ENCODE peak calls at places on chromosomes 3 and 15, in ten cellular contexts. One of them, this sample, is unnamed.

GRCh38 chr3:123755085-123755484 is 129.0 kb downstream of the MYLK start:
- ATAC-seq in T-cell: no peak
- ATAC-seq in SK-N-SH treated with all-trans-retinoic acid at 6 μM for 48 hours: no peak
- ATAC-seq in activated naive CD4-positive, alpha-beta T cell treated with anti-CD3 and anti-CD28 coated beads, Interleukin-2, amount 50 U/mL, for 72 hours: no peak
- ATAC-seq in HepG2: peak
- ATAC-seq in HCT116: no peak
- ATAC-seq in Right ventricle myocardium inferior: no peak
- ATAC-seq in Panc1: no peak
- ATAC-seq in foreskin keratinocyte: no peak
- ATAC-seq in activated T-cell treated with anti-CD3 and anti-CD28 coated beads, Interleukin-2, amount 50 U/mL, for 4 hours: no peak
- ATAC-seq in this sample: no peak

GRCh38 chr15:51629612-51630011 is 7.0 kb upstream of the DMXL2 start:
- ATAC-seq in T-cell: no peak
- ATAC-seq in SK-N-SH treated with all-trans-retinoic acid at 6 μM for 48 hours: no peak
- ATAC-seq in activated naive CD4-positive, alpha-beta T cell treated with anti-CD3 and anti-CD28 coated beads, Interleukin-2, amount 50 U/mL, for 72 hours: no peak
- ATAC-seq in HepG2: no peak
- ATAC-seq in HCT116: no peak
- ATAC-seq in Right ventricle myocardium inferior: peak
- ATAC-seq in Panc1: no peak
- ATAC-seq in foreskin keratinocyte: no peak
- ATAC-seq in activated T-cell treated with anti-CD3 and anti-CD28 coated beads, Interleukin-2, amount 50 U/mL, for 4 hours: no peak
- ATAC-seq in this sample: no peak

GRCh38 chr3:18424213-18424861 is 802 bp downstream of the SATB1 start:
- ATAC-seq in T-cell: no peak
- ATAC-seq in SK-N-SH treated with all-trans-retinoic acid at 6 μM for 48 hours: peak
- ATAC-seq in activated naive CD4-positive, alpha-beta T cell treated with anti-CD3 and anti-CD28 coated beads, Interleukin-2, amount 50 U/mL, for 72 hours: no peak
- ATAC-seq in HepG2: peak
- ATAC-seq in HCT116: peak
- ATAC-seq in Right ventricle myocardium inferior: peak
- ATAC-seq in Panc1: peak
- ATAC-seq in foreskin keratinocyte: no peak
- ATAC-seq in activated T-cell treated with anti-CD3 and anti-CD28 coated beads, Interleukin-2, amount 50 U/mL, for 4 hours: peak
- ATAC-seq in this sample: peak

GRCh38 chr15:39219608-39220007 is 361.3 kb upstream of the THBS1 start:
- ATAC-seq in T-cell: no peak
- ATAC-seq in SK-N-SH treated with all-trans-retinoic acid at 6 μM for 48 hours: no peak
- ATAC-seq in activated naive CD4-positive, alpha-beta T cell treated with anti-CD3 and anti-CD28 coated beads, Interleukin-2, amount 50 U/mL, for 72 hours: no peak
- ATAC-seq in HepG2: no peak
- ATAC-seq in HCT116: no peak
- ATAC-seq in Right ventricle myocardium inferior: no peak
- ATAC-seq in Panc1: no peak
- ATAC-seq in foreskin keratinocyte: no peak
- ATAC-seq in activated T-cell treated with anti-CD3 and anti-CD28 coated beads, Interleukin-2, amount 50 U/mL, for 4 hours: no peak
- ATAC-seq in this sample: no peak

GRCh38 chr3:43094381-43094780 is 11.5 kb downstream of the POMGNT2 start:
- ATAC-seq in T-cell: no peak
- ATAC-seq in SK-N-SH treated with all-trans-retinoic acid at 6 μM for 48 hours: no peak
- ATAC-seq in activated naive CD4-positive, alpha-beta T cell treated with anti-CD3 and anti-CD28 coated beads, Interleukin-2, amount 50 U/mL, for 72 hours: no peak
- ATAC-seq in HepG2: no peak
- ATAC-seq in HCT116: no peak
- ATAC-seq in Right ventricle myocardium inferior: no peak
- ATAC-seq in Panc1: no peak
- ATAC-seq in foreskin keratinocyte: no peak
- ATAC-seq in activated T-cell treated with anti-CD3 and anti-CD28 coated beads, Interleukin-2, amount 50 U/mL, for 4 hours: no peak
- ATAC-seq in this sample: no peak

GRCh38 chr15:68335251-68335650 is 57.7 kb downstream of the FEM1B start:
- ATAC-seq in T-cell: no peak
- ATAC-seq in SK-N-SH treated with all-trans-retinoic acid at 6 μM for 48 hours: peak
- ATAC-seq in activated naive CD4-positive, alpha-beta T cell treated with anti-CD3 and anti-CD28 coated beads, Interleukin-2, amount 50 U/mL, for 72 hours: no peak
- ATAC-seq in HepG2: no peak
- ATAC-seq in HCT116: no peak
- ATAC-seq in Right ventricle myocardium inferior: peak
- ATAC-seq in Panc1: no peak
- ATAC-seq in foreskin keratinocyte: no peak
- ATAC-seq in activated T-cell treated with anti-CD3 and anti-CD28 coated beads, Interleukin-2, amount 50 U/mL, for 4 hours: no peak
- ATAC-seq in this sample: no peak

GRCh38 chr3:42701371-42702065 is 1.1 kb downstream of the HHATL start:
- ATAC-seq in T-cell: peak
- ATAC-seq in SK-N-SH treated with all-trans-retinoic acid at 6 μM for 48 hours: peak
- ATAC-seq in activated naive CD4-positive, alpha-beta T cell treated with anti-CD3 and anti-CD28 coated beads, Interleukin-2, amount 50 U/mL, for 72 hours: peak
- ATAC-seq in HepG2: peak
- ATAC-seq in HCT116: peak
- ATAC-seq in Right ventricle myocardium inferior: peak
- ATAC-seq in Panc1: no peak
- ATAC-seq in foreskin keratinocyte: peak
- ATAC-seq in activated T-cell treated with anti-CD3 and anti-CD28 coated beads, Interleukin-2, amount 50 U/mL, for 4 hours: peak
- ATAC-seq in this sample: peak

GRCh38 chr3:187740446-187741399 is 4.5 kb downstream of the BCL6 start:
- ATAC-seq in T-cell: peak
- ATAC-seq in SK-N-SH treated with all-trans-retinoic acid at 6 μM for 48 hours: peak
- ATAC-seq in activated naive CD4-positive, alpha-beta T cell treated with anti-CD3 and anti-CD28 coated beads, Interleukin-2, amount 50 U/mL, for 72 hours: peak
- ATAC-seq in HepG2: peak
- ATAC-seq in HCT116: peak
- ATAC-seq in Right ventricle myocardium inferior: no peak
- ATAC-seq in Panc1: peak
- ATAC-seq in foreskin keratinocyte: no peak
- ATAC-seq in activated T-cell treated with anti-CD3 and anti-CD28 coated beads, Interleukin-2, amount 50 U/mL, for 4 hours: peak
- ATAC-seq in this sample: peak

GRCh38 chr3:4850211-4850927 is 128.9 kb upstream of the BHLHE40 start:
- ATAC-seq in T-cell: peak
- ATAC-seq in SK-N-SH treated with all-trans-retinoic acid at 6 μM for 48 hours: no peak
- ATAC-seq in activated naive CD4-positive, alpha-beta T cell treated with anti-CD3 and anti-CD28 coated beads, Interleukin-2, amount 50 U/mL, for 72 hours: peak
- ATAC-seq in HepG2: no peak
- ATAC-seq in HCT116: no peak
- ATAC-seq in Right ventricle myocardium inferior: no peak
- ATAC-seq in Panc1: no peak
- ATAC-seq in foreskin keratinocyte: no peak
- ATAC-seq in activated T-cell treated with anti-CD3 and anti-CD28 coated beads, Interleukin-2, amount 50 U/mL, for 4 hours: peak
- ATAC-seq in this sample: peak

GRCh38 chr15:101445562-101446526 is 43.7 kb downstream of the PCSK6 start:
- ATAC-seq in T-cell: no peak
- ATAC-seq in SK-N-SH treated with all-trans-retinoic acid at 6 μM for 48 hours: no peak
- ATAC-seq in activated naive CD4-positive, alpha-beta T cell treated with anti-CD3 and anti-CD28 coated beads, Interleukin-2, amount 50 U/mL, for 72 hours: no peak
- ATAC-seq in HepG2: peak
- ATAC-seq in HCT116: no peak
- ATAC-seq in Right ventricle myocardium inferior: peak
- ATAC-seq in Panc1: peak
- ATAC-seq in foreskin keratinocyte: peak
- ATAC-seq in activated T-cell treated with anti-CD3 and anti-CD28 coated beads, Interleukin-2, amount 50 U/mL, for 4 hours: no peak
- ATAC-seq in this sample: peak

GRCh38 chr3:50156991-50157493 is 1.9 kb downstream of the SEMA3F start:
- ATAC-seq in T-cell: no peak
- ATAC-seq in SK-N-SH treated with all-trans-retinoic acid at 6 μM for 48 hours: peak
- ATAC-seq in activated naive CD4-positive, alpha-beta T cell treated with anti-CD3 and anti-CD28 coated beads, Interleukin-2, amount 50 U/mL, for 72 hours: no peak
- ATAC-seq in HepG2: no peak
- ATAC-seq in HCT116: no peak
- ATAC-seq in Right ventricle myocardium inferior: no peak
- ATAC-seq in Panc1: peak
- ATAC-seq in foreskin keratinocyte: peak
- ATAC-seq in activated T-cell treated with anti-CD3 and anti-CD28 coated beads, Interleukin-2, amount 50 U/mL, for 4 hours: no peak
- ATAC-seq in this sample: no peak

GRCh38 chr15:33746203-33746602 is 222.1 kb upstream of the CHRM5 start:
- ATAC-seq in T-cell: no peak
- ATAC-seq in SK-N-SH treated with all-trans-retinoic acid at 6 μM for 48 hours: no peak
- ATAC-seq in activated naive CD4-positive, alpha-beta T cell treated with anti-CD3 and anti-CD28 coated beads, Interleukin-2, amount 50 U/mL, for 72 hours: no peak
- ATAC-seq in HepG2: no peak
- ATAC-seq in HCT116: no peak
- ATAC-seq in Right ventricle myocardium inferior: no peak
- ATAC-seq in Panc1: no peak
- ATAC-seq in foreskin keratinocyte: no peak
- ATAC-seq in activated T-cell treated with anti-CD3 and anti-CD28 coated beads, Interleukin-2, amount 50 U/mL, for 4 hours: no peak
- ATAC-seq in this sample: no peak

GRCh38 chr15:90576711-90577389 is 47.1 kb downstream of the CRTC3 start:
- ATAC-seq in T-cell: no peak
- ATAC-seq in SK-N-SH treated with all-trans-retinoic acid at 6 μM for 48 hours: no peak
- ATAC-seq in activated naive CD4-positive, alpha-beta T cell treated with anti-CD3 and anti-CD28 coated beads, Interleukin-2, amount 50 U/mL, for 72 hours: no peak
- ATAC-seq in HepG2: no peak
- ATAC-seq in HCT116: no peak
- ATAC-seq in Right ventricle myocardium inferior: no peak
- ATAC-seq in Panc1: no peak
- ATAC-seq in foreskin keratinocyte: no peak
- ATAC-seq in activated T-cell treated with anti-CD3 and anti-CD28 coated beads, Interleukin-2, amount 50 U/mL, for 4 hours: no peak
- ATAC-seq in this sample: no peak

GRCh38 chr15:39381517-39381916 is 199.4 kb upstream of the THBS1 start:
- ATAC-seq in T-cell: no peak
- ATAC-seq in SK-N-SH treated with all-trans-retinoic acid at 6 μM for 48 hours: no peak
- ATAC-seq in activated naive CD4-positive, alpha-beta T cell treated with anti-CD3 and anti-CD28 coated beads, Interleukin-2, amount 50 U/mL, for 72 hours: no peak
- ATAC-seq in HepG2: no peak
- ATAC-seq in HCT116: no peak
- ATAC-seq in Right ventricle myocardium inferior: no peak
- ATAC-seq in Panc1: no peak
- ATAC-seq in foreskin keratinocyte: no peak
- ATAC-seq in activated T-cell treated with anti-CD3 and anti-CD28 coated beads, Interleukin-2, amount 50 U/mL, for 4 hours: no peak
- ATAC-seq in this sample: no peak

GRCh38 chr3:62892951-62893350 is 17.7 kb upstream of the CADPS start:
- ATAC-seq in T-cell: no peak
- ATAC-seq in SK-N-SH treated with all-trans-retinoic acid at 6 μM for 48 hours: no peak
- ATAC-seq in activated naive CD4-positive, alpha-beta T cell treated with anti-CD3 and anti-CD28 coated beads, Interleukin-2, amount 50 U/mL, for 72 hours: no peak
- ATAC-seq in HepG2: no peak
- ATAC-seq in HCT116: no peak
- ATAC-seq in Right ventricle myocardium inferior: no peak
- ATAC-seq in Panc1: no peak
- ATAC-seq in foreskin keratinocyte: no peak
- ATAC-seq in activated T-cell treated with anti-CD3 and anti-CD28 coated beads, Interleukin-2, amount 50 U/mL, for 4 hours: no peak
- ATAC-seq in this sample: no peak

GRCh38 chr3:88078930-88079329 is 19.9 kb downstream of the ZNF654 start:
- ATAC-seq in T-cell: no peak
- ATAC-seq in SK-N-SH treated with all-trans-retinoic acid at 6 μM for 48 hours: no peak
- ATAC-seq in activated naive CD4-positive, alpha-beta T cell treated with anti-CD3 and anti-CD28 coated beads, Interleukin-2, amount 50 U/mL, for 72 hours: no peak
- ATAC-seq in HepG2: no peak
- ATAC-seq in HCT116: no peak
- ATAC-seq in Right ventricle myocardium inferior: no peak
- ATAC-seq in Panc1: no peak
- ATAC-seq in foreskin keratinocyte: no peak
- ATAC-seq in activated T-cell treated with anti-CD3 and anti-CD28 coated beads, Interleukin-2, amount 50 U/mL, for 4 hours: no peak
- ATAC-seq in this sample: no peak

GRCh38 chr3:119234610-119235009 is 6.1 kb downstream of the B4GALT4 start:
- ATAC-seq in T-cell: peak
- ATAC-seq in SK-N-SH treated with all-trans-retinoic acid at 6 μM for 48 hours: no peak
- ATAC-seq in activated naive CD4-positive, alpha-beta T cell treated with anti-CD3 and anti-CD28 coated beads, Interleukin-2, amount 50 U/mL, for 72 hours: no peak
- ATAC-seq in HepG2: no peak
- ATAC-seq in HCT116: no peak
- ATAC-seq in Right ventricle myocardium inferior: no peak
- ATAC-seq in Panc1: no peak
- ATAC-seq in foreskin keratinocyte: no peak
- ATAC-seq in activated T-cell treated with anti-CD3 and anti-CD28 coated beads, Interleukin-2, amount 50 U/mL, for 4 hours: peak
- ATAC-seq in this sample: peak

GRCh38 chr15:25740438-25741252 is 122.5 kb downstream of the ATP10A start:
- ATAC-seq in T-cell: peak
- ATAC-seq in SK-N-SH treated with all-trans-retinoic acid at 6 μM for 48 hours: no peak
- ATAC-seq in activated naive CD4-positive, alpha-beta T cell treated with anti-CD3 and anti-CD28 coated beads, Interleukin-2, amount 50 U/mL, for 72 hours: no peak
- ATAC-seq in HepG2: no peak
- ATAC-seq in HCT116: no peak
- ATAC-seq in Right ventricle myocardium inferior: no peak
- ATAC-seq in Panc1: no peak
- ATAC-seq in foreskin keratinocyte: no peak
- ATAC-seq in activated T-cell treated with anti-CD3 and anti-CD28 coated beads, Interleukin-2, amount 50 U/mL, for 4 hours: no peak
- ATAC-seq in this sample: no peak

GRCh38 chr3:152302521-152303021 is 33.8 kb downstream of the MBNL1 start:
- ATAC-seq in T-cell: peak
- ATAC-seq in SK-N-SH treated with all-trans-retinoic acid at 6 μM for 48 hours: peak
- ATAC-seq in activated naive CD4-positive, alpha-beta T cell treated with anti-CD3 and anti-CD28 coated beads, Interleukin-2, amount 50 U/mL, for 72 hours: peak
- ATAC-seq in HepG2: peak
- ATAC-seq in HCT116: no peak
- ATAC-seq in Right ventricle myocardium inferior: peak
- ATAC-seq in Panc1: no peak
- ATAC-seq in foreskin keratinocyte: peak
- ATAC-seq in activated T-cell treated with anti-CD3 and anti-CD28 coated beads, Interleukin-2, amount 50 U/mL, for 4 hours: peak
- ATAC-seq in this sample: peak

GRCh38 chr3:153830552-153830951 is 290.6 kb upstream of the ARHGEF26 start:
- ATAC-seq in T-cell: no peak
- ATAC-seq in SK-N-SH treated with all-trans-retinoic acid at 6 μM for 48 hours: no peak
- ATAC-seq in activated naive CD4-positive, alpha-beta T cell treated with anti-CD3 and anti-CD28 coated beads, Interleukin-2, amount 50 U/mL, for 72 hours: no peak
- ATAC-seq in HepG2: peak
- ATAC-seq in HCT116: no peak
- ATAC-seq in Right ventricle myocardium inferior: no peak
- ATAC-seq in Panc1: no peak
- ATAC-seq in foreskin keratinocyte: no peak
- ATAC-seq in activated T-cell treated with anti-CD3 and anti-CD28 coated beads, Interleukin-2, amount 50 U/mL, for 4 hours: no peak
- ATAC-seq in this sample: no peak

GRCh38 chr15:77144028-77144427 is 73.1 kb upstream of the TSPAN3 start:
- ATAC-seq in T-cell: no peak
- ATAC-seq in SK-N-SH treated with all-trans-retinoic acid at 6 μM for 48 hours: peak
- ATAC-seq in activated naive CD4-positive, alpha-beta T cell treated with anti-CD3 and anti-CD28 coated beads, Interleukin-2, amount 50 U/mL, for 72 hours: no peak
- ATAC-seq in HepG2: no peak
- ATAC-seq in HCT116: no peak
- ATAC-seq in Right ventricle myocardium inferior: no peak
- ATAC-seq in Panc1: no peak
- ATAC-seq in foreskin keratinocyte: no peak
- ATAC-seq in activated T-cell treated with anti-CD3 and anti-CD28 coated beads, Interleukin-2, amount 50 U/mL, for 4 hours: no peak
- ATAC-seq in this sample: no peak

GRCh38 chr15:78714890-78715289 is 73.9 kb upstream of the CHRNB4 start:
- ATAC-seq in T-cell: no peak
- ATAC-seq in SK-N-SH treated with all-trans-retinoic acid at 6 μM for 48 hours: no peak
- ATAC-seq in activated naive CD4-positive, alpha-beta T cell treated with anti-CD3 and anti-CD28 coated beads, Interleukin-2, amount 50 U/mL, for 72 hours: peak
- ATAC-seq in HepG2: no peak
- ATAC-seq in HCT116: peak
- ATAC-seq in Right ventricle myocardium inferior: no peak
- ATAC-seq in Panc1: no peak
- ATAC-seq in foreskin keratinocyte: peak
- ATAC-seq in activated T-cell treated with anti-CD3 and anti-CD28 coated beads, Interleukin-2, amount 50 U/mL, for 4 hours: peak
- ATAC-seq in this sample: peak

GRCh38 chr3:169552533-169552932 is 111.0 kb downstream of the MECOM start:
- ATAC-seq in T-cell: no peak
- ATAC-seq in SK-N-SH treated with all-trans-retinoic acid at 6 μM for 48 hours: no peak
- ATAC-seq in activated naive CD4-positive, alpha-beta T cell treated with anti-CD3 and anti-CD28 coated beads, Interleukin-2, amount 50 U/mL, for 72 hours: no peak
- ATAC-seq in HepG2: no peak
- ATAC-seq in HCT116: no peak
- ATAC-seq in Right ventricle myocardium inferior: no peak
- ATAC-seq in Panc1: no peak
- ATAC-seq in foreskin keratinocyte: peak
- ATAC-seq in activated T-cell treated with anti-CD3 and anti-CD28 coated beads, Interleukin-2, amount 50 U/mL, for 4 hours: no peak
- ATAC-seq in this sample: no peak

GRCh38 chr3:66336358-66336766 is 115.6 kb downstream of the SLC25A26 start:
- ATAC-seq in T-cell: no peak
- ATAC-seq in SK-N-SH treated with all-trans-retinoic acid at 6 μM for 48 hours: peak
- ATAC-seq in activated naive CD4-positive, alpha-beta T cell treated with anti-CD3 and anti-CD28 coated beads, Interleukin-2, amount 50 U/mL, for 72 hours: no peak
- ATAC-seq in HepG2: no peak
- ATAC-seq in HCT116: no peak
- ATAC-seq in Right ventricle myocardium inferior: no peak
- ATAC-seq in Panc1: no peak
- ATAC-seq in foreskin keratinocyte: no peak
- ATAC-seq in activated T-cell treated with anti-CD3 and anti-CD28 coated beads, Interleukin-2, amount 50 U/mL, for 4 hours: no peak
- ATAC-seq in this sample: peak

GRCh38 chr15:55969582-55969981 is 23.8 kb downstream of the NEDD4 start:
- ATAC-seq in T-cell: no peak
- ATAC-seq in SK-N-SH treated with all-trans-retinoic acid at 6 μM for 48 hours: no peak
- ATAC-seq in activated naive CD4-positive, alpha-beta T cell treated with anti-CD3 and anti-CD28 coated beads, Interleukin-2, amount 50 U/mL, for 72 hours: no peak
- ATAC-seq in HepG2: no peak
- ATAC-seq in HCT116: no peak
- ATAC-seq in Right ventricle myocardium inferior: no peak
- ATAC-seq in Panc1: peak
- ATAC-seq in foreskin keratinocyte: peak
- ATAC-seq in activated T-cell treated with anti-CD3 and anti-CD28 coated beads, Interleukin-2, amount 50 U/mL, for 4 hours: no peak
- ATAC-seq in this sample: no peak

GRCh38 chr3:27708246-27708645 is 13.9 kb downstream of the EOMES start:
- ATAC-seq in T-cell: no peak
- ATAC-seq in SK-N-SH treated with all-trans-retinoic acid at 6 μM for 48 hours: no peak
- ATAC-seq in activated naive CD4-positive, alpha-beta T cell treated with anti-CD3 and anti-CD28 coated beads, Interleukin-2, amount 50 U/mL, for 72 hours: no peak
- ATAC-seq in HepG2: no peak
- ATAC-seq in HCT116: no peak
- ATAC-seq in Right ventricle myocardium inferior: no peak
- ATAC-seq in Panc1: no peak
- ATAC-seq in foreskin keratinocyte: peak
- ATAC-seq in activated T-cell treated with anti-CD3 and anti-CD28 coated beads, Interleukin-2, amount 50 U/mL, for 4 hours: no peak
- ATAC-seq in this sample: no peak

GRCh38 chr3:32913790-32914446 is 37.5 kb upstream of the CCR4 start:
- ATAC-seq in T-cell: no peak
- ATAC-seq in SK-N-SH treated with all-trans-retinoic acid at 6 μM for 48 hours: no peak
- ATAC-seq in activated naive CD4-positive, alpha-beta T cell treated with anti-CD3 and anti-CD28 coated beads, Interleukin-2, amount 50 U/mL, for 72 hours: no peak
- ATAC-seq in HepG2: peak
- ATAC-seq in HCT116: peak
- ATAC-seq in Right ventricle myocardium inferior: peak
- ATAC-seq in Panc1: no peak
- ATAC-seq in foreskin keratinocyte: peak
- ATAC-seq in activated T-cell treated with anti-CD3 and anti-CD28 coated beads, Interleukin-2, amount 50 U/mL, for 4 hours: no peak
- ATAC-seq in this sample: no peak

GRCh38 chr3:69739204-69740102 is at the start of gene MITF:
- ATAC-seq in T-cell: peak
- ATAC-seq in SK-N-SH treated with all-trans-retinoic acid at 6 μM for 48 hours: peak
- ATAC-seq in activated naive CD4-positive, alpha-beta T cell treated with anti-CD3 and anti-CD28 coated beads, Interleukin-2, amount 50 U/mL, for 72 hours: no peak
- ATAC-seq in HepG2: peak
- ATAC-seq in HCT116: peak
- ATAC-seq in Right ventricle myocardium inferior: peak
- ATAC-seq in Panc1: peak
- ATAC-seq in foreskin keratinocyte: peak
- ATAC-seq in activated T-cell treated with anti-CD3 and anti-CD28 coated beads, Interleukin-2, amount 50 U/mL, for 4 hours: peak
- ATAC-seq in this sample: no peak

This sample was measured in activated T-helper 17 cell treated with anti-CD3 and anti-CD28 coated beads, Interleukin-2, amount 50 U/mL, for 72 hours.